ENCODE peak calls at places on chromosomes 7 and 10, in five cellular contexts. M is brain microvascular endothelial cell, Z is esophagus squamous epithelium, W is AG09309, I is GM12865. K is an unnamed sample.

GRCh38 chr7:34900891-34901493 is 136.3 kb downstream of the DPY19L1 start:
- DNase-seq in W (no peak), Z (no peak), M (no peak), I (peak; percentile 17), K (no peak)

GRCh38 chr10:116742367-116743265 is at the start of gene HSPA12A:
- DNase-seq in M (peak; percentile 90), I (peak; percentile 48), Z (no peak), W (peak; percentile 57), K (peak; percentile 78)

GRCh38 chr10:17236468-17236886 is 8.4 kb downstream of the VIM start:
- DNase-seq in Z (no peak), W (no peak), I (no peak), M (no peak), K (no peak)

GRCh38 chr7:91514591-91514990 is 250.4 kb downstream of the FZD1 start:
- DNase-seq in I (no peak), M (no peak), Z (no peak), W (no peak), K (no peak)

GRCh38 chr10:44963772-44964633 is 4.4 kb downstream of the RASSF4 start:
- DNase-seq in W (no peak), Z (no peak), I (peak; percentile 54), M (no peak), K (no peak)

GRCh38 chr7:77258014-77258413 is 58.4 kb upstream of the FGL2 start:
- DNase-seq in Z (no peak), M (peak; percentile 76), I (no peak), W (peak; percentile 25), K (peak; percentile 37)

GRCh38 chr10:11141571-11142091 is 124.0 kb downstream of the CELF2 start:
- DNase-seq in Z (no peak), I (no peak), W (no peak), M (no peak), K (no peak)

GRCh38 chr7:142866361-142867096 is 11.7 kb downstream of the EPHB6 start:
- DNase-seq in M (no peak), Z (no peak), I (no peak), W (no peak), K (no peak)

GRCh38 chr10:105206616-105207015 is 565.5 kb downstream of the SORCS3 start:
- DNase-seq in I (no peak), M (no peak), Z (no peak), W (no peak), K (no peak)

GRCh38 chr7:27161721-27162547 is 3.4 kb downstream of the HOXA9 start:
- DNase-seq in W (no peak), M (no peak), I (no peak), Z (no peak), K (no peak)

GRCh38 chr7:11345621-11346020 is 371.9 kb downstream of the PHF14 start:
- DNase-seq in M (no peak), W (no peak), Z (no peak), I (no peak), K (peak; percentile 68)

GRCh38 chr10:53314856-53315255 is 542.3 kb upstream of the MBL2 start:
- DNase-seq in Z (no peak), M (peak; percentile 99), I (no peak), W (peak; percentile 31), K (peak; percentile 62)

GRCh38 chr10:93746844-93747284 is 10.9 kb upstream of the LGI1 start:
- DNase-seq in M (peak; percentile 95), W (peak; percentile 86), I (peak; percentile 49), Z (no peak), K (peak; percentile 95)

GRCh38 chr10:122555431-122555830 is 5.1 kb upstream of the DMBT1 start:
- DNase-seq in Z (no peak), I (no peak), M (no peak), W (no peak), K (no peak)

GRCh38 chr7:47153076-47153475 is 428.8 kb downstream of the TNS3 start:
- DNase-seq in Z (no peak), W (peak; percentile 85), M (peak; percentile 96), I (no peak), K (peak; percentile 95)

DNA sequence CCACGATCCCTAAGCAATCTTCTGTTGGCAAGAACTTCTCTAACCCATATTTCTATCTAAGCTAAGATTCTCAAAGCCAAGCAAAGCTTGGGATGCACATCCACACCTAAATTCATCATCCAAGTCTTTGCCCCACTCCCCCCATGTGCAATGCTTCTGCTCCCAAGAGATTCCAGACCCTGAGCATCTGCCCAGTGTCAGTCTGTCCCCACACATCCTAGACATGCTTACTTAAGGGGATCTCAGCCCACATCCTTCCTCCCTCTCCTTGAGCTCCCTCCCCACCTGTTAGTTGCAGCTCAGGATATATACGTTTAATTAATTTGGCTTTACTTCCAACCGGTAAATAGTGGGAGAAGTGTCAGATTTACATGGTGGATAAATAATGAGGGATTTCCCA is 17.0 kb upstream of the TMEM273 start:
- DNase-seq in M (no peak), W (no peak), Z (no peak), I (no peak), K (no peak)
- H3K4me3 ChIP-seq in M (no peak overlapping the region), W (no peak overlapping the region), Z (no peak overlapping the region), I (no peak overlapping the region), K (no peak overlapping the region)

GRCh38 chr7:129827467-129827990 is 125.2 kb downstream of the UBE2H start:
- DNase-seq in I (no peak), M (no peak), Z (no peak), W (no peak), K (no peak)

GRCh38 chr7:129828078-129828762 is 124.5 kb downstream of the UBE2H start:
- DNase-seq in I (no peak), M (no peak), Z (no peak), W (no peak), K (no peak)

GRCh38 chr7:129825005-129825553 is 127.7 kb downstream of the UBE2H start:
- DNase-seq in M (no peak), W (no peak), I (peak; percentile 76), Z (peak; percentile 20), K (peak; percentile 26)

GRCh38 chr7:129824291-129825004 is 128.3 kb downstream of the UBE2H start:
- DNase-seq in M (no peak), Z (no peak), I (no peak), W (no peak), K (no peak)

GRCh38 chr7:129825554-129826267 is 127.0 kb downstream of the UBE2H start:
- DNase-seq in M (peak; percentile 42), Z (peak; percentile 37), I (peak; percentile 82), W (no peak), K (peak; percentile 61)
- TF ChIP-seq CTCF in M (peak; percentile 50), Z (peak; percentile 99), I (peak; percentile 70), W (peak; percentile 59), K (peak; percentile 43)

DNA sequence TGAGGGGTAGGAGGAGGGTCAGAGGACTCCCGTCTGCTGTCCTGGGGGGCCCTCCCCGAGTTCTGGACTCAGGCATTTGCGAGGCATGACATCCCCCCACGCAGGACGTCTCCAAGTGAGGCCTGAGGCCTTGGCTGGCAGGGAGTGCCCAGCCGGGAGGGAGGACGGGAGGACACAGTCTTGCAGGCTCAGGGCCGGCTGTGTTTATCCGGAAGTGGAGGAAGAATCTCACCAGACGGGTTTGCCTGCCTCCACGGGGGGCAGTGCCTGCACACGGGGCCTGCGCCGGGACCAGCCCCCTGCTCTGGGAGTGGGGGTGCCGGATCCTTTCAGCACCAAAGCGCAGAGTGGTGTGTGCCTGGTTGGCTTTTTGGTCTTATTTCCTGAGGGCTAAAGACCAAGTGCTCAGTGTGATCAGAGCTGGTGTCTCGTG is 10.9 kb downstream of the PWWP2B start:
- DNase-seq in M (peak; percentile 31), I (no peak), Z (no peak), W (no peak), K (peak; percentile 37)
- H3K4me3 ChIP-seq in M (no peak overlapping the region), I (no peak overlapping the region), Z (peak overlapping the region; percentile 46), W (no peak overlapping the region), K (no peak overlapping the region)

GRCh38 chr10:76885815-76886214 is 751.8 kb downstream of the KCNMA1 start:
- DNase-seq in W (no peak), Z (no peak), I (no peak), M (no peak), K (peak; percentile 47)

GRCh38 chr10:76883596-76883995 is 754.0 kb downstream of the KCNMA1 start:
- DNase-seq in I (no peak), Z (no peak), W (no peak), M (no peak), K (no peak)

GRCh38 chr10:76882245-76882644 is 755.4 kb downstream of the KCNMA1 start:
- DNase-seq in W (no peak), I (peak; percentile 57), M (no peak), Z (no peak), K (no peak)

GRCh38 chr10:76887223-76888010 is 750.2 kb downstream of the KCNMA1 start:
- DNase-seq in I (no peak), W (no peak), Z (no peak), M (no peak), K (no peak)

DNA sequence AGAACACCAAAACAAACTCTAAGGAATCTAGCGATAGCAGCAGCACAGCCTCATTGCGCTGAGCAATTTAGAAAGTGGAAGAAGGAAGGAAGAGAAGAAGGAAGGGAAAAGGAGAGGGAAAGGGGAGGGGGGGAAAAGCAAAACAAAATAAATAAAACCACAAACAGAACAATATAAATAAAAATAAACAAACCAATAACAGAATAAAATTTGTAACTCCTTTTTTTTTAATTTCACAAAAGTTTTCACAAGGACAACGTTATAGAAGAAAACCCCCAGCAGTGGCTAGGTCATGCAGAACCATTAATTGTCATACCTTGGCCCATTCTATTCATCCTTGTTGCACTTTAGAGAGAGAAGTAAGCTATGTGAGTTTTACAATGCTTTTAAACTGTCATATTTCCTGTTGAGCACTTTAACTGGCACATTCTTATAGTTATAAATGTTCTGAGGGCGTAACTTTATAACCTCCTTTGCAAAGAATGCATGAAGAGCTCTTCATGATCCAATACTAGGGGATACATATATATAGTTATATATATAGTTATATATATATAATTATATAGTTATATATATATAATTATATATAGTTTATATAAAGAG is 752.8 kb downstream of the KCNMA1 start:
- DNase-seq in M (no peak), W (no peak), I (no peak), Z (no peak), K (no peak)
- TF ChIP-seq CTCF in M (no peak), W (no peak), I (no peak), Z (no peak), K (no peak)

GRCh38 chr10:96401036-96401435 is 42.2 kb upstream of the OPALIN start:
- DNase-seq in Z (no peak), I (no peak), W (no peak), M (no peak), K (no peak)

GRCh38 chr10:96406091-96406490 is 47.3 kb upstream of the OPALIN start:
- DNase-seq in I (no peak), W (no peak), Z (no peak), M (no peak), K (no peak)

GRCh38 chr10:96397902-96398301 is 39.1 kb upstream of the OPALIN start:
- DNase-seq in W (no peak), Z (no peak), M (no peak), I (no peak), K (no peak)

GRCh38 chr10:96400465-96400864 is 41.7 kb upstream of the OPALIN start:
- DNase-seq in M (no peak), I (no peak), W (no peak), Z (no peak), K (peak; percentile 17)

GRCh38 chr10:96402417-96403305 is 43.9 kb upstream of the OPALIN start:
- DNase-seq in Z (no peak), M (no peak), W (no peak), I (no peak), K (no peak)
- H3K4me3 ChIP-seq in Z (no peak overlapping the region), M (no peak overlapping the region), W (no peak overlapping the region), I (no peak overlapping the region), K (no peak overlapping the region)

K was measured in AG10803.